ENCODE peak calls at places on chromosomes 3 and 15, in nine cellular contexts. One of them, this sample, is unnamed.

GRCh38 chr15:99403597-99403996 is 152.3 kb downstream of the LRRC28 start:
- DNase-seq in transverse colon: no peak
- DNase-seq in A549: no peak
- DNase-seq in upper lobe of left lung: no peak
- DNase-seq in ovary: no peak
- DNase-seq in K562: no peak
- DNase-seq in HepG2: no peak
- DNase-seq in sigmoid colon: no peak
- DNase-seq in stomach: no peak
- DNase-seq in this sample: no peak

GRCh38 chr3:191476053-191476787 is 15.3 kb downstream of the PYDC2 start:
- DNase-seq in transverse colon: no peak
- DNase-seq in A549: no peak
- DNase-seq in upper lobe of left lung: no peak
- DNase-seq in ovary: no peak
- DNase-seq in K562: no peak
- DNase-seq in HepG2: no peak
- DNase-seq in sigmoid colon: no peak
- DNase-seq in stomach: no peak
- DNase-seq in this sample: no peak

GRCh38 chr3:160554980-160555379 is 10.4 kb downstream of the KPNA4 start:
- DNase-seq in transverse colon: no peak
- DNase-seq in A549: no peak
- DNase-seq in upper lobe of left lung: no peak
- DNase-seq in ovary: no peak
- DNase-seq in K562: no peak
- DNase-seq in HepG2: no peak
- DNase-seq in sigmoid colon: no peak
- DNase-seq in stomach: no peak
- DNase-seq in this sample: no peak

GRCh38 chr15:65751431-65751830 is 40.7 kb downstream of the DENND4A start:
- DNase-seq in transverse colon: no peak
- DNase-seq in A549: no peak
- DNase-seq in upper lobe of left lung: no peak
- DNase-seq in ovary: no peak
- DNase-seq in K562: no peak
- DNase-seq in HepG2: no peak
- DNase-seq in sigmoid colon: no peak
- DNase-seq in stomach: no peak
- DNase-seq in this sample: no peak

GRCh38 chr3:195099976-195100755 is 170.8 kb downstream of the XXYLT1 start:
- DNase-seq in transverse colon: no peak
- DNase-seq in A549: no peak
- DNase-seq in upper lobe of left lung: no peak
- DNase-seq in ovary: no peak
- DNase-seq in K562: no peak
- DNase-seq in HepG2: no peak
- DNase-seq in sigmoid colon: no peak
- DNase-seq in stomach: no peak
- DNase-seq in this sample: no peak

GRCh38 chr3:105647047-105647446 is 221.8 kb downstream of the CBLB start:
- DNase-seq in transverse colon: no peak
- DNase-seq in A549: no peak
- DNase-seq in upper lobe of left lung: peak; percentile 47
- DNase-seq in ovary: no peak
- DNase-seq in K562: no peak
- DNase-seq in HepG2: peak; percentile 39
- DNase-seq in sigmoid colon: no peak
- DNase-seq in stomach: no peak
- DNase-seq in this sample: no peak

GRCh38 chr3:161560006-161560637 is 63.5 kb downstream of the OTOL1 start:
- DNase-seq in transverse colon: peak; percentile 9
- DNase-seq in A549: peak; percentile 3
- DNase-seq in upper lobe of left lung: no peak
- DNase-seq in ovary: peak; percentile 20
- DNase-seq in K562: no peak
- DNase-seq in HepG2: peak; percentile 28
- DNase-seq in sigmoid colon: peak; percentile 63
- DNase-seq in stomach: peak; percentile 28
- DNase-seq in this sample: peak; percentile 38

GRCh38 chr15:31977812-31978662 is 52.3 kb upstream of the CHRNA7 start:
- DNase-seq in transverse colon: peak; percentile 69
- DNase-seq in A549: peak; percentile 62
- DNase-seq in upper lobe of left lung: peak; percentile 45
- DNase-seq in ovary: peak; percentile 38
- DNase-seq in K562: peak; percentile 65
- DNase-seq in HepG2: peak; percentile 16
- DNase-seq in sigmoid colon: no peak
- DNase-seq in stomach: peak; percentile 73
- DNase-seq in this sample: peak; percentile 37

GRCh38 chr3:119221779-119222320 is 18.8 kb downstream of the B4GALT4 start:
- DNase-seq in transverse colon: no peak
- DNase-seq in A549: no peak
- DNase-seq in upper lobe of left lung: no peak
- DNase-seq in ovary: no peak
- DNase-seq in K562: no peak
- DNase-seq in HepG2: no peak
- DNase-seq in sigmoid colon: no peak
- DNase-seq in stomach: no peak
- DNase-seq in this sample: no peak

GRCh38 chr3:109098245-109098644 is 19.7 kb downstream of the MORC1 start:
- DNase-seq in transverse colon: peak; percentile 27
- DNase-seq in A549: peak; percentile 15
- DNase-seq in upper lobe of left lung: no peak
- DNase-seq in ovary: no peak
- DNase-seq in K562: peak; percentile 12
- DNase-seq in HepG2: peak; percentile 7
- DNase-seq in sigmoid colon: no peak
- DNase-seq in stomach: no peak
- DNase-seq in this sample: no peak

GRCh38 chr3:51680663-51681230 is 9.7 kb downstream of the TEX264 start:
- DNase-seq in transverse colon: no peak
- DNase-seq in A549: no peak
- DNase-seq in upper lobe of left lung: no peak
- DNase-seq in ovary: no peak
- DNase-seq in K562: no peak
- DNase-seq in HepG2: no peak
- DNase-seq in sigmoid colon: no peak
- DNase-seq in stomach: no peak
- DNase-seq in this sample: no peak

GRCh38 chr3:40243056-40243455 is 66.5 kb upstream of the EIF1B start:
- DNase-seq in transverse colon: no peak
- DNase-seq in A549: no peak
- DNase-seq in upper lobe of left lung: no peak
- DNase-seq in ovary: no peak
- DNase-seq in K562: no peak
- DNase-seq in HepG2: no peak
- DNase-seq in sigmoid colon: no peak
- DNase-seq in stomach: no peak
- DNase-seq in this sample: no peak

GRCh38 chr3:121896823-121897222 is 2.6 kb downstream of the SLC15A2 start:
- DNase-seq in transverse colon: no peak
- DNase-seq in A549: no peak
- DNase-seq in upper lobe of left lung: no peak
- DNase-seq in ovary: no peak
- DNase-seq in K562: no peak
- DNase-seq in HepG2: no peak
- DNase-seq in sigmoid colon: no peak
- DNase-seq in stomach: no peak
- DNase-seq in this sample: no peak

GRCh38 chr3:121895121-121895520 is 920 bp downstream of the SLC15A2 start:
- DNase-seq in transverse colon: no peak
- DNase-seq in A549: no peak
- DNase-seq in upper lobe of left lung: peak; percentile 49
- DNase-seq in ovary: no peak
- DNase-seq in K562: no peak
- DNase-seq in HepG2: no peak
- DNase-seq in sigmoid colon: no peak
- DNase-seq in stomach: no peak
- DNase-seq in this sample: no peak

GRCh38 chr3:121897296-121897695 is 3.1 kb downstream of the SLC15A2 start:
- DNase-seq in transverse colon: no peak
- DNase-seq in A549: no peak
- DNase-seq in upper lobe of left lung: no peak
- DNase-seq in ovary: no peak
- DNase-seq in K562: no peak
- DNase-seq in HepG2: no peak
- DNase-seq in sigmoid colon: no peak
- DNase-seq in stomach: no peak
- DNase-seq in this sample: no peak

GRCh38 chr3:121894191-121894990 is at the start of gene SLC15A2:
- DNase-seq in transverse colon: no peak
- DNase-seq in A549: no peak
- DNase-seq in upper lobe of left lung: peak; percentile 57
- DNase-seq in ovary: no peak
- DNase-seq in K562: no peak
- DNase-seq in HepG2: no peak
- DNase-seq in sigmoid colon: no peak
- DNase-seq in stomach: peak; percentile 45
- DNase-seq in this sample: no peak
- TF ChIP-seq EP300 in transverse colon: no peak
- TF ChIP-seq EP300 in A549: no peak
- TF ChIP-seq EP300 in upper lobe of left lung: no peak
- TF ChIP-seq EP300 in ovary: no peak
- TF ChIP-seq EP300 in K562: no peak
- TF ChIP-seq EP300 in HepG2: no peak
- TF ChIP-seq EP300 in sigmoid colon: no peak
- TF ChIP-seq EP300 in stomach: no peak
- TF ChIP-seq EP300 in this sample: no peak

DNA sequence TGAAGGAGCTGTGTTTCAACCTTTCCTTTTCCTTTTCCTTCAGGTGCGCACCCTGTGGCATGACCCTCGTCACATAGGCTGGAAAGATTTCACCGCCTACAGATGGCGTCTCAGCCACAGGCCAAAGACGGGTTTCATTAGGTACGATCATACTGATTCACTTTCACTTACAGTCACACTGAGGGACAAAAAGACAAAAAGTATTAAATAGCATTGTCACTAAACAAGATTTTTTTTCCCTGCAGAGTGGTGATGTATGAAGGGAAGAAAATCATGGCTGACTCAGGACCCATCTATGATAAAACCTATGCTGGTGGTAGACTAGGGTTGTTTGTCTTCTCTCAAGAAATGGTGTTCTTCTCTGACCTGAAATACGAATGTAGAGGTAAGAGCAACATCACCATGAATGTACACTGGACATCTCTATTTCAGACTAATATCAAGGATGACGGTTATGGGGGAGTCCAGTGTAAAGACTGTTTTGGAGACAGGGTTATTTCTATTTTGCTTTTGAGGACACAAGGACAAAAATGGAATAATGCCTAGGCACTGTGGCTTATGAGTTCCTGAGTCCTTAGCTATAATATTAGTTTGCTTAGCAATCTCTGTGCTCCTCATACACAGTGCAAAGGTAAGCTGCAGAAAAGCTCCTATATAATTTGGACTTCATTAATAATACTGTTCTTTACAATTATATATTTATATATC is 13.3 kb downstream of the THBS1 start:
- DNase-seq in transverse colon: peak; percentile 47
- DNase-seq in A549: no peak
- DNase-seq in upper lobe of left lung: no peak
- DNase-seq in ovary: no peak
- DNase-seq in K562: no peak
- DNase-seq in HepG2: no peak
- DNase-seq in sigmoid colon: no peak
- DNase-seq in stomach: no peak
- DNase-seq in this sample: no peak
- TF ChIP-seq POLR2A in transverse colon: no peak
- TF ChIP-seq POLR2A in A549: no peak
- TF ChIP-seq POLR2A in upper lobe of left lung: no peak
- TF ChIP-seq POLR2A in ovary: no peak
- TF ChIP-seq POLR2A in K562: no peak
- TF ChIP-seq POLR2A in HepG2: no peak
- TF ChIP-seq POLR2A in sigmoid colon: no peak
- TF ChIP-seq POLR2A in stomach: no peak
- TF ChIP-seq POLR2A in this sample: no peak

GRCh38 chr3:127233371-127233770 is 40.4 kb downstream of the PRR23E start:
- DNase-seq in transverse colon: no peak
- DNase-seq in A549: no peak
- DNase-seq in upper lobe of left lung: no peak
- DNase-seq in ovary: no peak
- DNase-seq in K562: no peak
- DNase-seq in HepG2: no peak
- DNase-seq in sigmoid colon: no peak
- DNase-seq in stomach: no peak
- DNase-seq in this sample: no peak
- TF ChIP-seq EP300 in transverse colon: no peak
- TF ChIP-seq EP300 in A549: no peak
- TF ChIP-seq EP300 in upper lobe of left lung: no peak
- TF ChIP-seq EP300 in ovary: no peak
- TF ChIP-seq EP300 in K562: no peak
- TF ChIP-seq EP300 in HepG2: no peak
- TF ChIP-seq EP300 in sigmoid colon: no peak
- TF ChIP-seq EP300 in stomach: no peak
- TF ChIP-seq EP300 in this sample: no peak

GRCh38 chr15:58111718-58112104 is 26.5 kb upstream of the AQP9 start:
- DNase-seq in transverse colon: no peak
- DNase-seq in A549: no peak
- DNase-seq in upper lobe of left lung: no peak
- DNase-seq in ovary: no peak
- DNase-seq in K562: peak; percentile 73
- DNase-seq in HepG2: no peak
- DNase-seq in sigmoid colon: no peak
- DNase-seq in stomach: no peak
- DNase-seq in this sample: no peak

GRCh38 chr15:58114388-58114787 is 23.8 kb upstream of the AQP9 start:
- DNase-seq in transverse colon: no peak
- DNase-seq in A549: no peak
- DNase-seq in upper lobe of left lung: no peak
- DNase-seq in ovary: no peak
- DNase-seq in K562: no peak
- DNase-seq in HepG2: no peak
- DNase-seq in sigmoid colon: no peak
- DNase-seq in stomach: no peak
- DNase-seq in this sample: no peak

GRCh38 chr15:58110999-58111717 is 27.0 kb upstream of the AQP9 start:
- DNase-seq in transverse colon: no peak
- DNase-seq in A549: no peak
- DNase-seq in upper lobe of left lung: no peak
- DNase-seq in ovary: no peak
- DNase-seq in K562: peak; percentile 86
- DNase-seq in HepG2: no peak
- DNase-seq in sigmoid colon: no peak
- DNase-seq in stomach: no peak
- DNase-seq in this sample: no peak

GRCh38 chr15:58108117-58108516 is 30.1 kb upstream of the AQP9 start:
- DNase-seq in transverse colon: no peak
- DNase-seq in A549: no peak
- DNase-seq in upper lobe of left lung: no peak
- DNase-seq in ovary: no peak
- DNase-seq in K562: peak; percentile 60
- DNase-seq in HepG2: no peak
- DNase-seq in sigmoid colon: no peak
- DNase-seq in stomach: no peak
- DNase-seq in this sample: no peak

DNA sequence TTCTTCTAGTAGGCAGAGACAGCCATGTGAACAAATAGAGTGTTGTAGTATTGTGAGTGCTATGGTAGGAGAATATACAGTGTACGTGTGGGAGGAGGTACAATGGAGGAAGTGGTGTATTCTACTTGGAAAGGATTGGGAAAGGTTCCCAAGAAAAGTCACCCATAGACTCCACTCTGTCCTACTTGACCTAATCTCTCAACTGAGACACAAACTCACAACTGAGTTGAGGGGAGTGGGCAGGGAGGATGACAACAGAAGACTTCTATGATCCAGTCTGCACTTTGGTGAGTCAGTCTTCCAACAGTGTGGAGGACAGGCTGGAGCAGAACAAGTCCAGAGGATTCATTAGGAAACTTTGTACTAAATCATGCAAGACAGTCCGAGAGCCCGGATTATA is 28.8 kb upstream of the AQP9 start:
- DNase-seq in transverse colon: no peak
- DNase-seq in A549: no peak
- DNase-seq in upper lobe of left lung: no peak
- DNase-seq in ovary: no peak
- DNase-seq in K562: no peak
- DNase-seq in HepG2: no peak
- DNase-seq in sigmoid colon: no peak
- DNase-seq in stomach: no peak
- DNase-seq in this sample: no peak
- TF ChIP-seq POLR2A in transverse colon: no peak
- TF ChIP-seq POLR2A in A549: no peak
- TF ChIP-seq POLR2A in upper lobe of left lung: no peak
- TF ChIP-seq POLR2A in ovary: no peak
- TF ChIP-seq POLR2A in K562: no peak
- TF ChIP-seq POLR2A in HepG2: no peak
- TF ChIP-seq POLR2A in sigmoid colon: no peak
- TF ChIP-seq POLR2A in stomach: no peak
- TF ChIP-seq POLR2A in this sample: no peak

This sample was measured in tibial nerve.